ENCODE peak calls at places on chromosome 18, in four cellular contexts. One of them, this sample, is unnamed. For H3K36me3, the result is how much of the 10 kb centered on the place peaks cover.

GRCh38 chr18:39952816-39953215 is 2002.2 kb upstream of the PIK3C3 start:
- DNase-seq in neural progenitor cell: no peak
- DNase-seq in CD8-positive, alpha-beta memory T cell: no peak
- DNase-seq in stomach: no peak
- DNase-seq in this sample: no peak

GRCh38 chr18:35055726-35056125 is 14.5 kb downstream of the MAPRE2 start:
- DNase-seq in neural progenitor cell: no peak
- DNase-seq in CD8-positive, alpha-beta memory T cell: no peak
- DNase-seq in stomach: no peak
- DNase-seq in this sample: no peak

GRCh38 chr18:34971313-34971712 is 69.9 kb upstream of the MAPRE2 start:
- DNase-seq in neural progenitor cell: no peak
- DNase-seq in CD8-positive, alpha-beta memory T cell: no peak
- DNase-seq in stomach: no peak
- DNase-seq in this sample: no peak

GRCh38 chr18:55439036-55439435 is 149.0 kb downstream of the TCF4 start:
- DNase-seq in neural progenitor cell: peak
- DNase-seq in CD8-positive, alpha-beta memory T cell: no peak
- DNase-seq in stomach: no peak
- DNase-seq in this sample: no peak

GRCh38 chr18:55228191-55228590 is 268.9 kb upstream of the CCDC68 start:
- DNase-seq in neural progenitor cell: peak
- DNase-seq in CD8-positive, alpha-beta memory T cell: no peak
- DNase-seq in stomach: no peak
- DNase-seq in this sample: no peak

GRCh38 chr18:24940416-24940815 is 411.6 kb downstream of the ZNF521 start:
- DNase-seq in neural progenitor cell: no peak
- DNase-seq in CD8-positive, alpha-beta memory T cell: no peak
- DNase-seq in stomach: no peak
- DNase-seq in this sample: no peak

GRCh38 chr18:34592961-34593382 is 117.1 kb upstream of the DTNA start:
- DNase-seq in neural progenitor cell: peak
- DNase-seq in CD8-positive, alpha-beta memory T cell: no peak
- DNase-seq in stomach: peak
- DNase-seq in this sample: no peak

GRCh38 chr18:65975536-65975935 is 224.7 kb downstream of the CDH7 start:
- DNase-seq in neural progenitor cell: no peak
- DNase-seq in CD8-positive, alpha-beta memory T cell: no peak
- DNase-seq in stomach: no peak
- DNase-seq in this sample: no peak

GRCh38 chr18:27750014-27750413 is 426.9 kb downstream of the CDH2 start:
- DNase-seq in neural progenitor cell: peak
- DNase-seq in CD8-positive, alpha-beta memory T cell: no peak
- DNase-seq in stomach: peak
- DNase-seq in this sample: no peak

GRCh38 chr18:45480219-45481015 is 134.9 kb upstream of the SLC14A2 start:
- DNase-seq in neural progenitor cell: no peak
- DNase-seq in CD8-positive, alpha-beta memory T cell: no peak
- DNase-seq in stomach: no peak
- DNase-seq in this sample: no peak
- H3K36me3 ChIP-seq in neural progenitor cell: under half
- H3K36me3 ChIP-seq in CD8-positive, alpha-beta memory T cell: under half
- H3K36me3 ChIP-seq in stomach: under half
- H3K36me3 ChIP-seq in this sample: under half

DNA sequence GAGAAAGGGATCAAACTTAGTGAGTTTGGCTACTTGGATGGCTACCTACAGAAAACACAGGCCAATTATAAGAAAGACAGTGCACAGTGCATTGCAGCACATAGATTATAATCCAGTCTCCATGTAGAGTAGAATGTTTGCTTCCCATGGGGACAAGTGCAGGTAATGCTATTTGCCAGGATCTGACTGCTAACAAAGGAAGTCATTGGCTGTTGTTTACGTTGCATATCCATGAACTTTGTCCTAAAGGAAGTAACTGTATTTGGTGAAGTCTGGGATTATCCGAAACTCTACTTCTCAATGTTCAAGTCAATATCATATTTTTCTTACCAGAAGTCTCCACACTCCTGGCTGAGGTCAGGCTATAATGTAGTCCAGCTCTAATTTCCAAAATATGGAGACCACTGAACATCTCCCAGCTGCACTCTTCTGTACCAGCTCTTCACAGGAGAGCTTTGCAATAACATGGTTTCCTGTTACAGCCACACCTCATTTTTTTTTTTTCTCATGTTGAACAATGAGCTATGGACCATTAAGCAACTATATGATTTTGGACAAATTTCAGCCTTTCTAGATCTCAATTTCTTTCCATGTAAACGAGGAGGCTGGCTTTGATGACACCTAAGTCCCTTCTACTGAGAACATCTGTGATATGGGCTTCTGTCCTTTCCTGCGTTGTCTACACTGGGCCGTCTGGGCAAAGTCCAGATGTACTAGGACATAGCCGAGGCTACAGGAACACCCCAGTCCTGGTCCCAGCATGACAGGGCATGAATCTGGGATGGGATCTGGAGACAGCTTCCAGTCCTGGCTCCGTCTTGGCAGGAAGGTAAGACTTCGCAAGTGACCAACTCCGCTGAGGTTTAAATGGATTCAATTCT is 154.8 kb downstream of the LAMA1 start:
- DNase-seq in neural progenitor cell: no peak
- DNase-seq in CD8-positive, alpha-beta memory T cell: no peak
- DNase-seq in stomach: no peak
- DNase-seq in this sample: no peak
- H3K36me3 ChIP-seq in neural progenitor cell: under half
- H3K36me3 ChIP-seq in CD8-positive, alpha-beta memory T cell: under half
- H3K36me3 ChIP-seq in stomach: under half
- H3K36me3 ChIP-seq in this sample: under half

GRCh38 chr18:68693091-68693815 is 21.7 kb downstream of the TMX3 start:
- DNase-seq in neural progenitor cell: no peak
- DNase-seq in CD8-positive, alpha-beta memory T cell: no peak
- DNase-seq in stomach: no peak
- DNase-seq in this sample: no peak

GRCh38 chr18:68699043-68699442 is 15.9 kb downstream of the TMX3 start:
- DNase-seq in neural progenitor cell: no peak
- DNase-seq in CD8-positive, alpha-beta memory T cell: no peak
- DNase-seq in stomach: no peak
- DNase-seq in this sample: no peak

GRCh38 chr18:68701353-68701752 is 13.6 kb downstream of the TMX3 start:
- DNase-seq in neural progenitor cell: no peak
- DNase-seq in CD8-positive, alpha-beta memory T cell: no peak
- DNase-seq in stomach: no peak
- DNase-seq in this sample: no peak

GRCh38 chr18:68694316-68694715 is 20.6 kb downstream of the TMX3 start:
- DNase-seq in neural progenitor cell: no peak
- DNase-seq in CD8-positive, alpha-beta memory T cell: no peak
- DNase-seq in stomach: no peak
- DNase-seq in this sample: no peak

GRCh38 chr18:68696937-68697336 is 18.0 kb downstream of the TMX3 start:
- DNase-seq in neural progenitor cell: no peak
- DNase-seq in CD8-positive, alpha-beta memory T cell: no peak
- DNase-seq in stomach: no peak
- DNase-seq in this sample: no peak
- H3K36me3 ChIP-seq in neural progenitor cell: under half
- H3K36me3 ChIP-seq in CD8-positive, alpha-beta memory T cell: under half
- H3K36me3 ChIP-seq in stomach: under half
- H3K36me3 ChIP-seq in this sample: under half

GRCh38 chr18:74513883-74514205 is 17.7 kb downstream of the CNDP2 start:
- DNase-seq in neural progenitor cell: no peak
- DNase-seq in CD8-positive, alpha-beta memory T cell: no peak
- DNase-seq in stomach: peak
- DNase-seq in this sample: no peak

GRCh38 chr18:74510770-74511095 is 14.6 kb downstream of the CNDP2 start:
- DNase-seq in neural progenitor cell: no peak
- DNase-seq in CD8-positive, alpha-beta memory T cell: no peak
- DNase-seq in stomach: no peak
- DNase-seq in this sample: no peak

GRCh38 chr18:74511823-74512222 is 15.7 kb downstream of the CNDP2 start:
- DNase-seq in neural progenitor cell: no peak
- DNase-seq in CD8-positive, alpha-beta memory T cell: no peak
- DNase-seq in stomach: peak
- DNase-seq in this sample: no peak

GRCh38 chr18:74513149-74513882 is 17.2 kb downstream of the CNDP2 start:
- DNase-seq in neural progenitor cell: no peak
- DNase-seq in CD8-positive, alpha-beta memory T cell: no peak
- DNase-seq in stomach: peak
- DNase-seq in this sample: no peak

DNA sequence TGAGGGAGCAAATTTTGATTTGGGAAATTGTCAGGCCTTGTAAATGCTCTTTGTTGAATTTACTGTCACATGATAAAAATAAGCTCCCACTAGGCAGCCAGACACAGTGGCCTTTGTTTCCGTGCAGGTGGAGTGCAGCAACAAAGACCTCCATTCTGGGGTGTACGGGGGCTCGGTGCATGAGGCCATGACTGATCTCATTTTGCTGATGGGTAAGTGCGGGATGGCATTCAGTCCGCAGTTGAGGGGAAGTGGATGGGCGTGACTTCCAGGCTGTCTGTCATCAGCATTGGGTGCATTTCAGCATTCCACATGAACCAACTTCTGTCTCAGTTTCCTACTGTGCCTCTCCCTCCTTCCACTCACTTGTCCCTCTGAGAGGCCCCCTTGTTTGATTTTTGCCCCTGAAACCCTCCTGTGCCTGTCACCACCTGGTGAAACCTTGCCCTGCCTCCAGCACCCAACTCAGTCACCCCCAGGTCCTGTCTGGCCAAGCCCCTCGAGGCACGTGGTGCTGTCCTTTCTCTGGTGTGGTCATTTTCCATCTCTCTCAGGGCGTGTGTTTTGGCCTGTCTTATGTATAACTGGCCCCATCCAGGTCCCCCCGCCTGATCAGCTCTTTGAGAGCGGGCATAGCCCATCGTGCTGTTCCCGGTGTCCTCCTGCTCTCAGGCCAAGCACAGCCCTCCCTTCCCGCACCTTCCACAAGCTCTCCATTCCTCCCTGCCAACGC is 16.3 kb downstream of the CNDP2 start:
- DNase-seq in neural progenitor cell: no peak
- DNase-seq in CD8-positive, alpha-beta memory T cell: no peak
- DNase-seq in stomach: peak
- DNase-seq in this sample: no peak
- H3K36me3 ChIP-seq in neural progenitor cell: under half
- H3K36me3 ChIP-seq in CD8-positive, alpha-beta memory T cell: half or more
- H3K36me3 ChIP-seq in stomach: half or more
- H3K36me3 ChIP-seq in this sample: half or more

GRCh38 chr18:12342661-12343060 is 34.4 kb downstream of the AFG3L2 start:
- DNase-seq in neural progenitor cell: no peak
- DNase-seq in CD8-positive, alpha-beta memory T cell: no peak
- DNase-seq in stomach: no peak
- DNase-seq in this sample: no peak

GRCh38 chr18:12346240-12346565 is 30.8 kb downstream of the AFG3L2 start:
- DNase-seq in neural progenitor cell: no peak
- DNase-seq in CD8-positive, alpha-beta memory T cell: no peak
- DNase-seq in stomach: no peak
- DNase-seq in this sample: no peak

GRCh38 chr18:12347895-12348294 is 29.1 kb downstream of the AFG3L2 start:
- DNase-seq in neural progenitor cell: no peak
- DNase-seq in CD8-positive, alpha-beta memory T cell: no peak
- DNase-seq in stomach: no peak
- DNase-seq in this sample: no peak

GRCh38 chr18:12345491-12346239 is 31.4 kb downstream of the AFG3L2 start:
- DNase-seq in neural progenitor cell: no peak
- DNase-seq in CD8-positive, alpha-beta memory T cell: no peak
- DNase-seq in stomach: no peak
- DNase-seq in this sample: no peak
- H3K36me3 ChIP-seq in neural progenitor cell: under half
- H3K36me3 ChIP-seq in CD8-positive, alpha-beta memory T cell: under half
- H3K36me3 ChIP-seq in stomach: half or more
- H3K36me3 ChIP-seq in this sample: under half

DNA sequence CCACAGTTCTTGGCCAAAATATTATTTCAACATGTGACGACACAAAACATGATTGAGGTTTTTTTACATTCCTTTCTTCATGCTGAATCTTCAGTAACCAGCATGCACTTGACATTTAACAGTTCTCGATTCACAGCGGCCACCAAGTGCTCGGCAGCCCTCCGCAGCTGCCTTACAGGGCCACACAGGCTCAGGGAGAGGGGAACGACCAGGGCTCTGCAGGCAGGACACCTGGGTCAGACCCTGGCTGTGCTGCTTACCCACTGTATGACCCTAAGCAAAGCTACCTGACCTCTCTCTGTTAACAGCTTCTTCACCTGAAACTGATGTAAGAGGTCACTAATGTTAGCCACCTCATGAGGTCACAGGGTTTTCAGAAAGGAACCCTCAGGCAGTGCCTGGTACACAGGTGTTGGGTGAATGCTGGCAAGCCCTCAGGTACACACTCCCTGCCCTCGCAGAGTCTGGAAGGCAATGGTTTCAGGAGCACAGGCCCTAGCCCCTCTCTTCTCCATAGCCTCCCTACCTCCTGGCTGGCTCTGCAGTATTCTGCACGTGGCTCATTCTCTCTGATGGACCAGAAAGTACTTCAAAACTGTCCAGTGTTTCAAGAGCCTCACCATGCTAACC is 25.7 kb downstream of the TUBB6 start:
- DNase-seq in neural progenitor cell: no peak
- DNase-seq in CD8-positive, alpha-beta memory T cell: no peak
- DNase-seq in stomach: no peak
- DNase-seq in this sample: no peak
- H3K36me3 ChIP-seq in neural progenitor cell: under half
- H3K36me3 ChIP-seq in CD8-positive, alpha-beta memory T cell: under half
- H3K36me3 ChIP-seq in stomach: under half
- H3K36me3 ChIP-seq in this sample: half or more

GRCh38 chr18:9096013-9096383 is 6.5 kb upstream of the NDUFV2 start:
- DNase-seq in neural progenitor cell: no peak
- DNase-seq in CD8-positive, alpha-beta memory T cell: no peak
- DNase-seq in stomach: no peak
- DNase-seq in this sample: no peak
- H3K36me3 ChIP-seq in neural progenitor cell: under half
- H3K36me3 ChIP-seq in CD8-positive, alpha-beta memory T cell: under half
- H3K36me3 ChIP-seq in stomach: under half
- H3K36me3 ChIP-seq in this sample: under half

GRCh38 chr18:23210526-23210925 is 75.2 kb downstream of the CABLES1 start:
- DNase-seq in neural progenitor cell: no peak
- DNase-seq in CD8-positive, alpha-beta memory T cell: no peak
- DNase-seq in stomach: no peak
- DNase-seq in this sample: no peak
- H3K36me3 ChIP-seq in neural progenitor cell: under half
- H3K36me3 ChIP-seq in CD8-positive, alpha-beta memory T cell: under half
- H3K36me3 ChIP-seq in stomach: under half
- H3K36me3 ChIP-seq in this sample: under half

DNA sequence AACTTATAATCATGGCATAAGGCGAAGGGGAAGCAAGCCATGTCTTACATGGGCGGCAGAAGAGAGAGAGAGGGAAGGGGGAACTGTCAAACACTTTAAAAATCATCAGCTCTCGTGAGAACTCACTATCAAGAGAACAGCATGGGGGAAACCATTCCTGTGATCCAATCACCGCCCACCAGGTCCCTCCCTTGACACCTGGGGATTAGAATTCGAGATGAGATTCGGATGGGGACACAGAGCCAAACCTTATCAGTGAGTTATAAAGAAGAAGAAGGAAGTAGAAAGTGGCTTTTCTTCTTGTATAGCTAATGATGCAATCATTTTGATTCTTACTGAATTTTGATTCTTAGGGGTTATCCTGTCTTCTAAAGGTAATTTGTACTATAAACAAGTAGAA is 51.4 kb downstream of the SMCHD1 start:
- DNase-seq in neural progenitor cell: peak
- DNase-seq in CD8-positive, alpha-beta memory T cell: no peak
- DNase-seq in stomach: no peak
- DNase-seq in this sample: no peak
- H3K36me3 ChIP-seq in neural progenitor cell: under half
- H3K36me3 ChIP-seq in CD8-positive, alpha-beta memory T cell: half or more
- H3K36me3 ChIP-seq in stomach: under half
- H3K36me3 ChIP-seq in this sample: under half

GRCh38 chr18:9941108-9941507 is 27.3 kb downstream of the VAPA start:
- DNase-seq in neural progenitor cell: no peak
- DNase-seq in CD8-positive, alpha-beta memory T cell: no peak
- DNase-seq in stomach: no peak
- DNase-seq in this sample: no peak
- H3K36me3 ChIP-seq in neural progenitor cell: under half
- H3K36me3 ChIP-seq in CD8-positive, alpha-beta memory T cell: under half
- H3K36me3 ChIP-seq in stomach: under half
- H3K36me3 ChIP-seq in this sample: under half

This sample was measured in esophagus squamous epithelium.